ENCODE peak calls at places on chromosome 11, in eight cellular contexts. P is brain microvascular endothelial cell, O is fibroblast of mammary gland, S is lower lobe of right lung, E is suprapubic skin, W is upper lobe of right lung, H is AG09319, Y is neural crest cell. N is an unnamed sample.
A peak's percentile ranks its signal among the peaks of the same experiment; 100 is the strongest.

GRCh38 chr11:106076923-106077608 is at the start of gene KBTBD3:
- DNase-seq in O (peak; percentile 99), H (peak; percentile 98), W (peak; percentile 99), E (peak; percentile 99), S (peak; percentile 99), Y (peak; percentile 91), P (peak; percentile 99), N (peak; percentile 99)

GRCh38 chr11:36095716-36096115 is 151.9 kb downstream of the LDLRAD3 start:
- DNase-seq in O (peak; percentile 50), S (no peak), E (no peak), H (no peak), Y (no peak), W (no peak), P (no peak), N (no peak)

GRCh38 chr11:12762283-12762682 is 88.1 kb downstream of the TEAD1 start:
- DNase-seq in O (no peak), Y (no peak), E (no peak), S (no peak), P (no peak), H (no peak), W (no peak), N (no peak)

GRCh38 chr11:29657709-29658108 is 359.1 kb downstream of the KCNA4 start:
- DNase-seq in O (no peak), Y (no peak), P (no peak), S (no peak), W (no peak), E (no peak), H (no peak), N (no peak)

GRCh38 chr11:66011239-66011784 is 496 bp upstream of the CST6 start:
- DNase-seq in W (peak; percentile 83), Y (no peak), P (peak; percentile 32), O (peak; percentile 62), E (no peak), S (peak; percentile 86), H (no peak), N (no peak)

GRCh38 chr11:14967581-14968214 is 4.5 kb downstream of the CALCA start:
- DNase-seq in S (no peak), Y (no peak), H (no peak), O (no peak), P (no peak), E (no peak), W (no peak), N (no peak)

GRCh38 chr11:12662101-12662500 is 12.1 kb upstream of the TEAD1 start:
- DNase-seq in S (no peak), Y (no peak), O (no peak), H (no peak), P (no peak), W (no peak), E (no peak), N (no peak)

GRCh38 chr11:125449586-125449985 is 46.5 kb downstream of the FEZ1 start:
- DNase-seq in S (no peak), Y (no peak), W (no peak), H (no peak), E (no peak), O (no peak), P (no peak), N (no peak)

GRCh38 chr11:18853086-18853720 is 61.6 kb upstream of the PTPN5 start:
- DNase-seq in P (peak; percentile 10), W (no peak), O (peak; percentile 28), S (no peak), H (no peak), E (no peak), Y (no peak), N (no peak)

GRCh38 chr11:115506909-115507649 is 2.9 kb upstream of the CADM1 start:
- DNase-seq in Y (no peak), O (no peak), W (no peak), E (no peak), H (no peak), S (no peak), P (no peak), N (no peak)

GRCh38 chr11:12725047-12725862 is 51.0 kb downstream of the TEAD1 start:
- DNase-seq in O (no peak), E (no peak), H (no peak), P (peak; percentile 48), W (no peak), Y (no peak), S (no peak), N (no peak)

GRCh38 chr11:78039391-78039918 is 16.4 kb upstream of the KCTD14 start:
- DNase-seq in E (no peak), Y (no peak), P (no peak), O (no peak), S (no peak), H (no peak), W (no peak), N (no peak)

DNA sequence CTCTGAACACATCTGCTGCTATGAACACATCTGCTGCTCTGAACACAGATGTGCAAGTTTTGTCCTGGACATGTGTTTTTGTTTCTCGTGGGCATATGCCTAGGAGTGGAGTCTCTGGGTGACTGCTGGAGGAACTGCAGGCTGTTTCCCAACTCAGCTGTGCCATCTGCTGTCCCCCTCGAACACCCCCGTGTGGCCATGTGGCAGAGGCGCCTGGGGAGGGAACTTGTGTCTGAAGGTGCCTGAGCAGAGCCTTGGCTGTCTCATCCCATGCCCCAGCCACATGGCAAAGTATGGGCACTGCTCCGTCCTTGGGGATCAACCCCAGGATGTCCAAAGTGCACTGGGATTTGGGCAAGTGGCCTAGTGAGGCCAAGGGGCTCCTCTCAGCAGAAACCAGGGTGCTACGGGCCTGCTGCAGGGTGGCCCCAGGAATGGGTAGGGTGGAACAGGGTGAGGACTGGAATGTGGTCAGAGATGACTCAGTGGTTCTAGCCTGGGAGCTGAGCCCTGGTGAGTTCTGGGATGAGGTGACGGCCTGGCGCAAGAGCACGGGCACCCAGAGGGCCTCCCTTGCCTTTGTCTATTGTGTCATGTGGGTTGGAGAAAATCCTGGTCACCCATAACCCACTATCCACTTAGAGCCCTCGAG is 14.7 kb downstream of the GATD1 start:
- DNase-seq in O (peak; percentile 91), P (peak; percentile 33), Y (no peak), H (no peak), E (peak; percentile 66), S (peak; percentile 58), W (no peak), N (no peak)
- TF ChIP-seq CTCF in O (peak; percentile 19), P (peak; percentile 53), Y (peak; percentile 26), H (peak; percentile 20), E (no peak), S (no peak), W (peak; percentile 13), N (no peak)

GRCh38 chr11:2401436-2401984 is 960 bp downstream of the TSSC4 start:
- DNase-seq in Y (no peak), H (no peak), W (no peak), O (no peak), P (no peak), E (no peak), S (no peak), N (no peak)
- TF ChIP-seq CTCF in Y (no peak), H (no peak), W (no peak), O (peak; percentile 4), P (no peak), E (no peak), S (no peak), N (no peak)

GRCh38 chr11:8235925-8236324 is 27.8 kb downstream of the LMO1 start:
- DNase-seq in O (no peak), Y (no peak), E (no peak), S (peak; percentile 20), H (no peak), W (no peak), P (no peak), N (no peak)

GRCh38 chr11:8232849-8233606 is 30.6 kb downstream of the LMO1 start:
- DNase-seq in S (peak; percentile 18), H (no peak), Y (no peak), W (peak; percentile 55), P (no peak), E (no peak), O (no peak), N (no peak)

GRCh38 chr11:8234425-8234821 is 29.3 kb downstream of the LMO1 start:
- DNase-seq in Y (no peak), E (no peak), O (no peak), S (peak; percentile 22), P (no peak), H (no peak), W (no peak), N (no peak)

GRCh38 chr11:8233691-8234424 is 29.8 kb downstream of the LMO1 start:
- DNase-seq in H (no peak), S (peak; percentile 13), W (no peak), Y (no peak), E (no peak), P (peak; percentile 19), O (peak; percentile 47), N (no peak)

GRCh38 chr11:8234910-8235309 is 28.8 kb downstream of the LMO1 start:
- DNase-seq in Y (no peak), W (no peak), S (no peak), H (no peak), E (no peak), P (no peak), O (no peak), N (no peak)
- TF ChIP-seq CTCF in Y (no peak), W (no peak), S (no peak), H (no peak), E (no peak), P (no peak), O (no peak), N (no peak)

DNA sequence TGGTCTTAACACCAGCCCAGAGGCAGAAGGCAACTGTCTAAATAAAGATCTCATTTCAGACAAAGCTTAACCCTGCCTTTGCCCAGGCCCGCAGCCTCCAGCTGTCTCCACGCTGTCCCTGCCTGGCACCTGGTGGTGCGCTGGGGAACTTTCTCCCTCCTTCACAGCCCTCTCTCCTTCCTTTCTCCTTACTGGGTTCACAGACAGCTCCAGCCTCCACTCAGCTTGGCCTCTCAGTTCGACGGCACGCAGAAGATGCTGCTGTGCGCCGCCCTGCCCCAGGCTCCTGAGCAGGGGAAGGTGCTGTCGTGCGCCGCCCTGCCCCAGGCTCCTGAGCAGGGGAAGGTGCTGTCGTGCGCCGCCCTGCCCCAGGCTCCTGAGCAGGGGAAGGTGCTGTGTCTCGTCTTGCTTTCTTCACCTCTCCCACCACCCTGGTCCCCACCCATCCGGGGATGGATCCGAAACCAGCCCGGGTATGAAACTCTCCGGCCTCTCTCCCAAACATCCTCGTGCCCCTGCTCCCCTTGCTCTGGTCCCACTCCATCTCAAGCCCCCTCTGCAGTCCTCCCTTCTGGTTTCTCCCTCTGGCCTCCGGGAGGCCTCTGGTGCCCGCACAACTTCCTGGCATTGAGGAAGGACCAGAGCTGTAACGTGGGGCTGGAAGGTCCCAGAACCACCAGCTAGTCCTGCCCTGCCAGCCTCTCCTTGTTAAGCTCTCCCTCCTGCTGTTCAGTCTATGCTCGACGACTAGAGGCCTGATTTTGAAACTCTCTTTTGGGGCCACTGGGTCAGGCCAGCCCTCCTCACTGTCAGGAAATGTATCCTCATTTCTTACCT is 22.9 kb upstream of the JAM3 start:
- DNase-seq in E (peak; percentile 56), S (no peak), W (peak; percentile 53), O (no peak), H (no peak), P (no peak), Y (no peak), N (no peak)
- TF ChIP-seq CTCF in E (peak; percentile 12), S (peak; percentile 20), W (peak; percentile 24), O (peak; percentile 22), H (peak; percentile 25), P (peak; percentile 60), Y (peak; percentile 51), N (peak; percentile 43)

GRCh38 chr11:102226702-102227101 is 90.6 kb upstream of the BIRC3 start:
- DNase-seq in E (no peak), S (no peak), H (no peak), Y (no peak), O (peak; percentile 67), W (no peak), P (peak; percentile 83), N (no peak)
- TF ChIP-seq CTCF in E (no peak), S (no peak), H (no peak), Y (no peak), O (no peak), W (no peak), P (no peak), N (no peak)

GRCh38 chr11:64341851-64342791 is 2.1 kb downstream of the CCDC88B start:
- DNase-seq in H (peak; percentile 59), S (peak; percentile 94), W (peak; percentile 96), Y (peak; percentile 76), E (peak; percentile 90), P (peak; percentile 82), O (peak; percentile 80), N (no peak)
- TF ChIP-seq CTCF in H (peak; percentile 27), S (peak; percentile 47), W (peak; percentile 45), Y (peak; percentile 57), E (peak; percentile 21), P (no peak), O (no peak), N (peak; percentile 30)

N was measured in osteocyte.